ENCODE peak calls at places on chromosome X, in five cellular contexts. P is HepG2, A is GM12878, Y is H1, F is K562. W is an unnamed sample.

GRCh38 chrX:37753384-37753783 is 26.5 kb upstream of the CYBB start:
- DNase-seq in P (no peak), A (no peak), Y (no peak), F (no peak), W (no peak)

GRCh38 chrX:7223271-7223670 is 75.3 kb upstream of the PUDP start:
- DNase-seq in P (no peak), A (no peak), Y (no peak), F (no peak), W (no peak)

GRCh38 chrX:101164766-101165590 is 54.6 kb upstream of the DRP2 start:
- DNase-seq in P (no peak), A (no peak), Y (no peak), F (no peak), W (no peak)

GRCh38 chrX:133786382-133786781 is 199.0 kb downstream of the GPC3 start:
- DNase-seq in P (no peak), A (no peak), Y (no peak), F (no peak), W (no peak)

GRCh38 chrX:135086197-135086854 is 34.0 kb downstream of the ETDB start:
- DNase-seq in P (peak; percentile 39), A (peak; percentile 15), Y (no peak), F (peak; percentile 45), W (peak; percentile 63)

GRCh38 chrX:68584221-68584620 is 63.2 kb upstream of the STARD8 start:
- DNase-seq in P (no peak), A (no peak), Y (no peak), F (peak; percentile 35), W (no peak)

GRCh38 chrX:24026403-24026801 is 584 bp downstream of the KLHL15 start:
- DNase-seq in P (no peak), A (no peak), Y (no peak), F (no peak), W (no peak)

GRCh38 chrX:67614414-67614813 is 70.6 kb downstream of the AR start:
- DNase-seq in P (no peak), A (no peak), Y (no peak), F (no peak), W (no peak)

GRCh38 chrX:153593811-153594500 is 5.0 kb downstream of the CCNQ start:
- DNase-seq in P (no peak), A (no peak), Y (no peak), F (no peak), W (no peak)

GRCh38 chrX:50988649-50989048 is 78.1 kb downstream of the BMP15 start:
- DNase-seq in P (no peak), A (no peak), Y (no peak), F (no peak), W (no peak)

GRCh38 chrX:105461013-105461412 is 240.5 kb upstream of the TEX13A start:
- DNase-seq in P (no peak), A (no peak), Y (no peak), F (no peak), W (no peak)

GRCh38 chrX:37666516-37666915 is 19.1 kb upstream of the XK start:
- DNase-seq in P (no peak), A (no peak), Y (no peak), F (no peak), W (no peak)

GRCh38 chrX:24149346-24150050 is at the start of gene ZFX:
- DNase-seq in P (peak; percentile 9), A (no peak), Y (peak; percentile 56), F (peak; percentile 73), W (no peak)

GRCh38 chrX:43655151-43655676 is 885 bp upstream of the MAOA start:
- DNase-seq in P (no peak), A (no peak), Y (peak; percentile 51), F (no peak), W (no peak)

GRCh38 chrX:136170109-136170800 is 22.9 kb downstream of the FHL1 start:
- DNase-seq in P (no peak), A (no peak), Y (no peak), F (no peak), W (no peak)

GRCh38 chrX:71000139-71000538 is 68.0 kb downstream of the SNX12 start:
- DNase-seq in P (no peak), A (no peak), Y (no peak), F (peak; percentile 38), W (no peak)

GRCh38 chrX:16148896-16149295 is 18.4 kb upstream of the MAGEB17 start:
- DNase-seq in P (no peak), A (no peak), Y (no peak), F (no peak), W (no peak)

GRCh38 chrX:138769918-138770317 is 58.4 kb upstream of the FGF13 start:
- DNase-seq in P (no peak), A (no peak), Y (no peak), F (no peak), W (no peak)

GRCh38 chrX:47662144-47662657 is 3.2 kb upstream of the UXT start:
- DNase-seq in P (no peak), A (no peak), Y (no peak), F (peak; percentile 50), W (no peak)

GRCh38 chrX:9656277-9656676 is 109.4 kb downstream of the GPR143 start:
- DNase-seq in P (peak; percentile 57), A (no peak), Y (no peak), F (no peak), W (no peak)

GRCh38 chrX:24672701-24673190 is 21.0 kb upstream of the POLA1 start:
- DNase-seq in P (peak; percentile 78), A (no peak), Y (no peak), F (no peak), W (no peak)

GRCh38 chrX:154720067-154720466 is 30.8 kb downstream of the GAB3 start:
- DNase-seq in P (no peak), A (no peak), Y (no peak), F (no peak), W (no peak)

GRCh38 chrX:154721155-154721554 is 29.7 kb downstream of the GAB3 start:
- DNase-seq in P (no peak), A (no peak), Y (no peak), F (no peak), W (no peak)

GRCh38 chrX:154717824-154718223 is 33.1 kb downstream of the GAB3 start:
- DNase-seq in P (no peak), A (no peak), Y (no peak), F (peak; percentile 54), W (no peak)

GRCh38 chrX:154719132-154719675 is 31.7 kb downstream of the GAB3 start:
- DNase-seq in P (no peak), A (no peak), Y (no peak), F (no peak), W (no peak)

GRCh38 chrX:154718607-154719006 is 32.3 kb downstream of the GAB3 start:
- DNase-seq in P (no peak), A (no peak), Y (no peak), F (no peak), W (no peak)
- TF ChIP-seq JUND in P (no peak), A (no peak), Y (no peak), F (no peak), W (no peak)

DNA sequence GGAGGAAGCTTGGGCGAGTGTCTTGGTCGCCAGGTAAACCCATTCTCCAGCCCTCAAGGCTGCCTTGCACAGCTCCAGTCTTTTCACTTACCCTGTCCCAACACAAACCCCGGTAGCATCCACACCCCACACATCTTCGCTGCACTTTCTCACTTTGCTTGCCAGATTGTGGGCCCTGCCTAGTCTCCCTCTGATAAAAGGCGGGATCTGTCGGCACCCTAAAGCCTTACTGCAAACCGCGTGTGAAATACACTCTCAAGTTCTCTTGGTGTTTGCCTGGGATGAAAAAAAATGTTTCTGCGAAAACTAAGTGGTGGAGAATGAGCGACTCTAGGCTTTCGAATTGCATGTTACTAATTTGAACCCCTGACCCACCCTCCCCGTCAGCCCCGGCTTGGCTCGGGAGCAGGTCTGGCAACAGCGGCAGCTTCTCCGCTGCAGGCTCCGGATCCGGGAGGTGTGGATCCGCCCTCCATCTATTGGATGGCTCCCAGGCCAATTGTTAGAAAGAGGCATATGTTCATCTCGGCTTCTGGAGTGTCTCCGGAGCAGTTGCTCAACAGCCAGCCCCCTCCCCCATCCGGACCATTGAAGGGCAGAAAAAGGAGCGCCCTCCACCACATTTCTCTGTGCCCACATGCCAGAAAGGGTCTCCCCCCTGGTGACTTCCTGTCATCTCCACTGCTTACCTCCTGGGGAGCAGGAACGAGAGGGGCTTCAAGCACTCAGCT is 3.0 kb upstream of the CITED1 start:
- DNase-seq in P (peak; percentile 27), A (no peak), Y (peak; percentile 85), F (peak; percentile 61), W (peak; percentile 34)
- TF ChIP-seq EZH2 in P (peak; percentile 75), A (no peak), Y (peak; percentile 45), F (no peak), W (no peak)

DNA sequence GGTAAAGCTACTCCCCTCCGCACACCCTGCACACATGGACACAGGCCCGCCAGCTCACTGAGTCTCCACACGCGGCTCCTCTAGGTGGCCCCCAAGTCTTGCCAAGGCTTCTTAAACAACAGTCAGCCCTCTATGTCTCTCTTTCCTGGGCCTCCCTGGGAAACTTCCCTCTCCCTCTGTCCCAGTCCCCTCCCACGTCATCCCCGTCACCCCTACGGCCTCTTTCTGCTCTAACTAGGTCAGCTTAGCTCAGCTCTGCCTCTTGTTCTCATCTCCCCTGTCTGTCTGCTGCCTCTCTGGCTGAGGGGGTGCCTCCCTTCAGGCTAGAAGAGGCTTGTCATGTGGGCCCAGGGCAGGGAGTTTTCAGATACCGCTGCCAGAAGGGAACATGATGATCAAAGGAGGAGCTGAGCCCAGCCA is 38.8 kb downstream of the SEPTIN6 start:
- DNase-seq in P (no peak), A (no peak), Y (no peak), F (no peak), W (no peak)
- TF ChIP-seq JUND in P (no peak), A (no peak), Y (no peak), F (no peak), W (no peak)

GRCh38 chrX:45264865-45265264 is 64.2 kb upstream of the DIPK2B start:
- DNase-seq in P (no peak), A (no peak), Y (no peak), F (no peak), W (no peak)
- TF ChIP-seq EZH2 in P (no peak), A (no peak), Y (no peak), F (no peak), W (no peak)

DNA sequence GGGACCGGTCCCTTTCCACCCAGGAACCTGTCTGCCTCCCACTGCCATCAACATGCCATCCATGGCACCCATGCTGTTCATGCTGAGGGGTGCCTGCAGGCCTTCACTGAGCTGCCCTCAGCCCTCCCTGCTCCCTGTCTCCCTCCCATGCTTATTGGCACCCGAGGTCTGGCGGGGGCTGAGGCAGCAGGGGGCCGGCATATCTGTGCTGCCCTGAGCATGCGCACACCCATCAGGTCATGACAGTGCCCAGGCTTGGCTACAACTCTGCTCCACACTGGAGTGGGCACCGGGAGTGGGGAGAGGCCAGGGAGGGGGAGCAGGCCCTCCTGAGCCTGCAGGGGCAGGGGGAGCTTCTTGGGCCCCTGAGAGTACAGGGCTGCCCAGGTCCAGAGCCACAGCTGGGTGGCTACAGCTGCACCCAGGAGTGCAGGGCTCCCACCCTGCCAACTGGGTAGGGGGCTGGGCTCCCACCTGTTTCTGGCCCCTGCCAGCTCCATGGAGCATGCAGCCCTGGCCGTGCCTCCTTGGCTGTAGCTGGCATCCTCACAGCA is 395.8 kb upstream of the DMD start:
- DNase-seq in P (no peak), A (no peak), Y (no peak), F (no peak), W (no peak)
- TF ChIP-seq JUND in P (no peak), A (no peak), Y (no peak), F (no peak), W (no peak)

GRCh38 chrX:150362599-150363481 is at the start of gene MAMLD1:
- DNase-seq in P (no peak), A (no peak), Y (peak; percentile 47), F (peak; percentile 43), W (peak; percentile 51)
- TF ChIP-seq EZH2 in P (no peak), A (no peak), Y (peak; percentile 74), F (no peak), W (no peak)

W was measured in HCT116.